ENCODE peak calls at places on chromosomes 7 and 10, in ten cellular contexts. O is NCI-H1436; N is OCI-M1; E is naive thymus-derived CD4-positive, alpha-beta T cell; Q is suprapubic skin; X is nucleus accumbens; J is KG1; L is pancreas; D is fibroblast of pulmonary artery; U is HFFc6. B is an unnamed sample.

GRCh38 chr10:22708772-22709171 is 5.6 kb downstream of the PIP4K2A start:
- DNase-seq in U (no peak), E (no peak), O (no peak), J (no peak), X (no peak), Q (no peak), D (no peak), N (no peak), L (no peak), B (no peak)

GRCh38 chr7:16847381-16847860 is 34.4 kb downstream of the AGR3 start:
- DNase-seq in Q (no peak), U (no peak), L (peak; percentile 31), N (peak; percentile 25), E (no peak), D (peak; percentile 2), O (no peak), J (no peak), X (no peak), B (no peak)

GRCh38 chr10:102334106-102334505 is 61.4 kb upstream of the NFKB2 start:
- DNase-seq in L (no peak), E (no peak), X (no peak), Q (no peak), N (no peak), D (peak; percentile 56), J (no peak), U (no peak), O (no peak), B (peak; percentile 83)

GRCh38 chr10:3691482-3691881 is 93.5 kb downstream of the KLF6 start:
- DNase-seq in Q (no peak), O (no peak), D (no peak), J (no peak), N (no peak), E (no peak), L (no peak), X (no peak), U (no peak), B (no peak)

GRCh38 chr7:155598810-155599210 is 45.7 kb upstream of the RBM33 start:
- DNase-seq in J (peak; percentile 82), O (peak; percentile 74), D (peak; percentile 80), N (peak; percentile 71), X (peak; percentile 65), U (peak; percentile 52), E (peak; percentile 71), Q (peak; percentile 78), L (peak; percentile 79), B (peak; percentile 68)

GRCh38 chr10:102624751-102625330 is 19.4 kb upstream of the TRIM8 start:
- DNase-seq in E (no peak), X (no peak), L (no peak), Q (no peak), J (no peak), U (no peak), N (no peak), O (no peak), D (peak; percentile 74), B (no peak)

GRCh38 chr10:97475936-97476594 is 22.2 kb downstream of the MMS19 start:
- DNase-seq in E (no peak), J (no peak), Q (no peak), X (no peak), O (no peak), U (peak; percentile 67), N (no peak), D (peak; percentile 92), L (no peak), B (no peak)

GRCh38 chr7:18590744-18591340 is 95.3 kb downstream of the HDAC9 start:
- DNase-seq in Q (no peak), X (no peak), O (no peak), L (no peak), J (no peak), N (peak; percentile 71), D (peak; percentile 84), U (peak; percentile 48), E (no peak), B (peak; percentile 61)

GRCh38 chr10:34861293-34862004 is 46.4 kb upstream of the PARD3 start:
- DNase-seq in N (no peak), D (no peak), E (no peak), O (peak; percentile 62), U (no peak), J (no peak), L (peak; percentile 25), X (no peak), Q (peak; percentile 64), B (peak; percentile 22)

GRCh38 chr10:75117996-75118395 is 6.5 kb downstream of the SAMD8 start:
- DNase-seq in X (no peak), D (peak; percentile 41), N (no peak), E (no peak), Q (no peak), L (no peak), J (no peak), U (no peak), O (no peak), B (no peak)

GRCh38 chr10:97131702-97132101 is 54.1 kb downstream of the SLIT1 start:
- DNase-seq in D (peak; percentile 7), L (no peak), X (no peak), O (no peak), Q (no peak), U (no peak), J (no peak), E (no peak), N (no peak), B (no peak)

GRCh38 chr7:139737221-139738100 is 40.3 kb downstream of the HIPK2 start:
- DNase-seq in D (no peak), X (no peak), J (no peak), Q (no peak), U (no peak), O (no peak), N (no peak), L (no peak), E (peak; percentile 40), B (peak; percentile 60)

GRCh38 chr10:70763567-70763966 is 21.6 kb downstream of the TBATA start:
- DNase-seq in N (no peak), X (no peak), J (no peak), O (no peak), D (no peak), Q (peak; percentile 25), E (no peak), L (no peak), U (no peak), B (no peak)

GRCh38 chr10:93757766-93758509 is at the start of gene LGI1:
- DNase-seq in J (no peak), N (no peak), L (no peak), O (no peak), E (no peak), X (peak; percentile 28), U (no peak), Q (no peak), D (peak; percentile 22), B (peak; percentile 65)

GRCh38 chr7:2029936-2030335 is 202.8 kb downstream of the MAD1L1 start:
- DNase-seq in N (no peak), D (no peak), Q (peak; percentile 56), O (no peak), J (no peak), L (peak; percentile 2), E (no peak), U (no peak), X (no peak), B (no peak)

GRCh38 chr7:151877911-151878835 is 1.3 kb upstream of the PRKAG2 start:
- DNase-seq in D (no peak), E (no peak), U (no peak), X (peak; percentile 21), Q (no peak), N (no peak), L (no peak), J (no peak), O (no peak), B (no peak)

GRCh38 chr7:130838738-130839137 is 104.7 kb upstream of the KLF14 start:
- DNase-seq in J (no peak), D (peak; percentile 63), U (peak; percentile 98), O (no peak), X (no peak), Q (no peak), E (no peak), L (no peak), N (peak; percentile 1), B (peak; percentile 96)

GRCh38 chr10:108388716-108389115 is 1224.2 kb upstream of the SORCS1 start:
- DNase-seq in O (no peak), X (no peak), L (no peak), E (no peak), D (no peak), Q (no peak), N (peak; percentile 91), J (no peak), U (no peak), B (no peak)

GRCh38 chr7:82740246-82740848 is 296.8 kb upstream of the CACNA2D1 start:
- DNase-seq in D (peak; percentile 72), O (peak; percentile 63), Q (no peak), J (no peak), N (peak; percentile 84), X (no peak), E (no peak), U (peak; percentile 61), L (peak; percentile 31), B (peak; percentile 69)

GRCh38 chr10:29948971-29949370 is 110.4 kb downstream of the JCAD start:
- DNase-seq in O (no peak), U (peak; percentile 33), L (no peak), Q (no peak), D (no peak), E (no peak), J (no peak), N (no peak), X (no peak), B (peak; percentile 74)

GRCh38 chr10:70587045-70587658 is 15.4 kb downstream of the PRF1 start:
- DNase-seq in E (no peak), X (no peak), J (no peak), Q (no peak), D (no peak), N (no peak), U (no peak), L (no peak), O (no peak), B (no peak)

GRCh38 chr10:92291921-92292860 is 1.2 kb downstream of the MARCHF5 start:
- DNase-seq in D (peak; percentile 70), U (peak; percentile 42), J (peak; percentile 50), O (peak; percentile 2), L (peak; percentile 32), E (peak; percentile 33), X (peak; percentile 9), Q (peak; percentile 64), N (peak; percentile 79), B (peak; percentile 65)

GRCh38 chr7:86950360-86950759 is 109.1 kb downstream of the ELAPOR2 start:
- DNase-seq in D (no peak), X (no peak), E (no peak), Q (no peak), N (no peak), U (no peak), O (no peak), L (no peak), J (no peak), B (no peak)

GRCh38 chr7:123054357-123055133 is 59.0 kb upstream of the TAS2R16 start:
- DNase-seq in O (peak; percentile 19), E (no peak), U (no peak), Q (no peak), J (no peak), X (no peak), N (peak; percentile 33), L (no peak), D (no peak), B (no peak)

GRCh38 chr7:115328018-115328417 is 406.1 kb downstream of the MDFIC start:
- DNase-seq in X (no peak), U (no peak), L (no peak), Q (no peak), J (no peak), O (no peak), D (no peak), E (no peak), N (no peak), B (no peak)

GRCh38 chr7:46162582-46162981 is 241.5 kb upstream of the IGFBP3 start:
- DNase-seq in U (no peak), X (no peak), J (no peak), E (no peak), L (no peak), Q (no peak), N (no peak), D (peak; percentile 35), O (no peak), B (no peak)

GRCh38 chr7:4631664-4632171 is 50.4 kb upstream of the FOXK1 start:
- DNase-seq in O (peak; percentile 64), J (no peak), U (peak; percentile 91), N (peak; percentile 63), D (peak; percentile 95), Q (peak; percentile 92), L (peak; percentile 49), X (peak; percentile 56), E (no peak), B (peak; percentile 30)

GRCh38 chr7:135994466-135995205 is 17.5 kb upstream of the MTPN start:
- DNase-seq in D (peak; percentile 44), E (no peak), N (no peak), L (no peak), O (no peak), J (no peak), Q (no peak), X (no peak), U (no peak), B (peak; percentile 28)

B was measured in mesenchymal stem cell.